ENCODE peak calls at places on chromosomes 4 and X, in six cellular contexts. K, T, J, V, P and D are unnamed samples.

GRCh38 chrX:45803383-45803921 is 602.8 kb upstream of the DIPK2B start:
- DNase-seq in K (peak), T (no peak), J (peak), V (peak), P (no peak), D (no peak)

GRCh38 chr4:11700751-11701226 is 272.1 kb upstream of the HS3ST1 start:
- DNase-seq in K (no peak), T (no peak), J (no peak), V (peak), P (no peak), D (no peak)

GRCh38 chr4:122555216-122555615 is 65.7 kb downstream of the IL21 start:
- DNase-seq in K (no peak), T (no peak), J (no peak), V (no peak), P (no peak), D (no peak)

GRCh38 chr4:146998157-146998556 is 52.5 kb upstream of the TTC29 start:
- DNase-seq in K (no peak), T (no peak), J (no peak), V (no peak), P (no peak), D (no peak)

GRCh38 chr4:101200561-101200960 is 146.8 kb downstream of the PPP3CA start:
- DNase-seq in K (peak), T (no peak), J (no peak), V (peak), P (no peak), D (no peak)

GRCh38 chr4:157012781-157013180 is 41.2 kb upstream of the PDGFC start:
- DNase-seq in K (peak), T (no peak), J (no peak), V (peak), P (no peak), D (no peak)

GRCh38 chr4:72394264-72394663 is 174.8 kb downstream of the ADAMTS3 start:
- DNase-seq in K (no peak), T (no peak), J (no peak), V (no peak), P (no peak), D (no peak)

GRCh38 chr4:131488772-131489171 is 1660.3 kb upstream of the PCDH10 start:
- DNase-seq in K (no peak), T (no peak), J (no peak), V (no peak), P (no peak), D (no peak)

GRCh38 chr4:168524006-168524405 is 27.2 kb downstream of the PALLD start:
- DNase-seq in K (peak), T (no peak), J (no peak), V (peak), P (no peak), D (no peak)

GRCh38 chrX:20116575-20117240 is at the start of gene MAP7D2:
- DNase-seq in K (peak), T (no peak), J (no peak), V (no peak), P (no peak), D (no peak)

GRCh38 chr4:4874254-4874653 is 14.8 kb downstream of the MSX1 start:
- DNase-seq in K (no peak), T (no peak), J (no peak), V (no peak), P (no peak), D (no peak)

GRCh38 chr4:2924765-2925301 is 38.4 kb downstream of the NOP14 start:
- DNase-seq in K (no peak), T (no peak), J (no peak), V (no peak), P (peak), D (no peak)

GRCh38 chr4:7240341-7240740 is 48.0 kb downstream of the SORCS2 start:
- DNase-seq in K (no peak), T (no peak), J (no peak), V (no peak), P (no peak), D (no peak)

GRCh38 chr4:13665711-13666660 is 38.5 kb upstream of the BOD1L1 start:
- DNase-seq in K (no peak), T (no peak), J (no peak), V (no peak), P (no peak), D (no peak)